ENCODE peak calls at places on chromosomes 12 and 14, in seven cellular contexts. N, S, J, A, F, K and D are unnamed samples. For H3K27me3 and H3K4me1, the result is how much of the 10 kb centered on the place peaks cover.

GRCh38 chr14:100592461-100592871 is 5.2 kb upstream of the BEGAIN start:
- DNase-seq in N (no peak), S (peak), J (no peak), A (no peak), F (no peak), K (no peak), D (no peak)

GRCh38 chr12:108752387-108752786 is 21.1 kb upstream of the CORO1C start:
- DNase-seq in N (no peak), S (peak), J (no peak), A (no peak), F (no peak), K (no peak), D (no peak)

GRCh38 chr12:78853231-78853630 is 11.3 kb upstream of the SYT1 start:
- DNase-seq in N (no peak), S (no peak), J (no peak), A (no peak), F (no peak), K (no peak), D (peak)

GRCh38 chr14:52840916-52841315 is 49.5 kb upstream of the GNPNAT1 start:
- DNase-seq in N (peak), S (no peak), J (no peak), A (no peak), F (no peak), K (no peak), D (peak)

GRCh38 chr12:28027328-28027727 is 54.8 kb upstream of the PTHLH start:
- DNase-seq in N (no peak), S (no peak), J (no peak), A (no peak), F (no peak), K (no peak), D (peak)

GRCh38 chr12:107500310-107500709 is 185.3 kb upstream of the PWP1 start:
- DNase-seq in N (no peak), S (no peak), J (no peak), A (no peak), F (no peak), K (no peak), D (no peak)

GRCh38 chr12:71029302-71029701 is 108.8 kb upstream of the PTPRR start:
- DNase-seq in N (no peak), S (no peak), J (no peak), A (no peak), F (no peak), K (no peak), D (no peak)

GRCh38 chr12:100174506-100174905 is 26.1 kb upstream of the ACTR6 start:
- DNase-seq in N (no peak), S (no peak), J (no peak), A (no peak), F (no peak), K (no peak), D (no peak)

GRCh38 chr14:97387252-97387882 is 590.2 kb downstream of the VRK1 start:
- DNase-seq in N (no peak), S (no peak), J (no peak), A (no peak), F (no peak), K (no peak), D (no peak)

GRCh38 chr14:59061292-59061691 is 127.2 kb upstream of the DAAM1 start:
- DNase-seq in N (no peak), S (no peak), J (no peak), A (no peak), F (no peak), K (no peak), D (peak)

GRCh38 chr12:6646276-6647082 is 753 bp downstream of the ACRBP start:
- DNase-seq in N (no peak), S (peak), J (no peak), A (no peak), F (no peak), K (no peak), D (no peak)

GRCh38 chr14:51006781-51007211 is 62.5 kb upstream of the PYGL start:
- DNase-seq in N (no peak), S (no peak), J (no peak), A (peak), F (no peak), K (no peak), D (peak)

GRCh38 chr14:37116933-37117844 is 55.2 kb downstream of the SLC25A21 start:
- DNase-seq in N (no peak), S (no peak), J (no peak), A (no peak), F (no peak), K (no peak), D (peak)

GRCh38 chr12:18074001-18074400 is 16.0 kb downstream of the RERGL start:
- DNase-seq in N (no peak), S (no peak), J (no peak), A (no peak), F (no peak), K (no peak), D (no peak)

GRCh38 chr14:31582286-31582691 is 21.1 kb downstream of the NUBPL start:
- DNase-seq in N (peak), S (no peak), J (peak), A (peak), F (no peak), K (no peak), D (no peak)

GRCh38 chr12:32548691-32549412 is 130.2 kb upstream of the DNM1L start:
- DNase-seq in N (peak), S (peak), J (no peak), A (no peak), F (no peak), K (no peak), D (peak)

GRCh38 chr14:61561657-61562276 is 133.5 kb upstream of the HIF1A start:
- DNase-seq in N (peak), S (peak), J (no peak), A (no peak), F (peak), K (no peak), D (peak)

GRCh38 chr12:70044170-70044569 is 199.1 kb upstream of the CNOT2 start:
- DNase-seq in N (no peak), S (no peak), J (no peak), A (no peak), F (no peak), K (no peak), D (no peak)

GRCh38 chr14:102909911-102910310 is 12.6 kb upstream of the AMN start:
- DNase-seq in N (no peak), S (no peak), J (no peak), A (no peak), F (no peak), K (no peak), D (no peak)

GRCh38 chr14:76780360-76780759 is 19.1 kb downstream of the VASH1 start:
- DNase-seq in N (no peak), S (no peak), J (no peak), A (no peak), F (no peak), K (no peak), D (no peak)

GRCh38 chr12:46743471-46743870 is 82.3 kb downstream of the SLC38A4 start:
- DNase-seq in N (no peak), S (no peak), J (no peak), A (no peak), F (no peak), K (no peak), D (no peak)

GRCh38 chr14:69260979-69261605 is 1.1 kb downstream of the GALNT16 start:
- DNase-seq in N (peak), S (peak), J (peak), A (peak), F (peak), K (peak), D (peak)

GRCh38 chr12:23950011-23950774 is 723 bp upstream of the SOX5 start:
- DNase-seq in N (peak), S (peak), J (peak), A (peak), F (no peak), K (no peak), D (peak)

GRCh38 chr12:53999596-54000104 is 311 bp upstream of the HOXC9 start:
- DNase-seq in N (peak), S (peak), J (no peak), A (no peak), F (no peak), K (no peak), D (peak)

GRCh38 chr12:53998174-53998899 is 1.6 kb upstream of the HOXC9 start:
- DNase-seq in N (no peak), S (no peak), J (no peak), A (no peak), F (no peak), K (no peak), D (no peak)

GRCh38 chr12:54000105-54000773 is at the start of gene HOXC9:
- DNase-seq in N (no peak), S (peak), J (no peak), A (no peak), F (no peak), K (no peak), D (peak)

GRCh38 chr12:54000774-54001114 is 783 bp downstream of the HOXC9 start:
- DNase-seq in N (no peak), S (no peak), J (no peak), A (no peak), F (no peak), K (no peak), D (no peak)

DNA sequence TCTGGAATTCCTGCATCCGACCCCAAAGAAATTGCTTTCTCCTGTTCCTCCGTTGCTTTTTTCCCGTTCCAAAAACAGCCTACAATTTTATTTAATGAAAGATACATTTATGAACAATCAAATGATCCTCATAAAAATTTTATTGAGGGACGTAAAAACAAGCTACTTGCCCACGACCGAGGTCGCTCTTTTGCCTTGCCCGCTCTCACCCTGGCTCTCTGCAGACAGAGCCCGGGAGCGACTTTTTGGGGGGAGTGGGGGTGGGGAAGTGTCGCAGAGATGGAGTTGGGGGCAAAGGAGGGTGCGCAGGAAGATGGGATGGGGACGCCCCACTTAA is 1.1 kb upstream of the HOXC9 start:
- DNase-seq in N (no peak), S (no peak), J (no peak), A (no peak), F (no peak), K (no peak), D (no peak)
- H3K27me3 ChIP-seq in N (under half), S (half or more), J (half or more), A (half or more), F (half or more), K (under half), D (under half)

DNA sequence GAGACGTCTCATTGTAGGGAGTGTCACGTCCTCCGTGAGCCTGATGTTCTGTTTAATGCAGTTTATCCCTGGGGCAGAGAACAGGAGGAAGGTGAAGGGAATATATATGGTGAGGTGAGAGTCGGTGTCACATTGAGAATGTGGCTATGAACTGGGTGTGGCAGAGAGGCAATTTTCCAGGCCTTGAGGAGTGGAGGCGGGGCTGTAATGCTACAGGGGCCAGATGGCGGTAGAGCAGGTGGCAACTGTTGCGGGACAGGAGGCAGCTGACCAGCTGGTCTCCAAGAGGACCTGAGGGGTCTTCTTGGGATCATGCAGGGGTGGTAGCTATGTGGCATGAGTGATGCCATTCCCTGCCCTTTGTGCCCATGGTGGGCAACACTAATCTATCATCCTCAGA is 59.6 kb downstream of the CACNA1C start:
- DNase-seq in N (no peak), S (no peak), J (no peak), A (no peak), F (no peak), K (no peak), D (no peak)
- H3K4me1 ChIP-seq in N (under half), S (under half), J (under half), A (under half), F (half or more), K (under half), D (under half)

GRCh38 chr12:126860210-126860609 is 1406.8 kb upstream of the TMEM132C start:
- DNase-seq in N (no peak), S (no peak), J (no peak), A (no peak), F (no peak), K (no peak), D (no peak)
- H3K27ac ChIP-seq in N (no peak), S (no peak), J (no peak), A (no peak), F (no peak), K (no peak), D (no peak)

GRCh38 chr12:57741413-57741789 is 2.9 kb upstream of the AGAP2 start:
- DNase-seq in N (no peak), S (no peak), J (no peak), A (no peak), F (no peak), K (no peak), D (no peak)

GRCh38 chr12:57739914-57740538 is 1.5 kb upstream of the AGAP2 start:
- DNase-seq in N (no peak), S (no peak), J (peak), A (no peak), F (no peak), K (no peak), D (no peak)

GRCh38 chr12:57738661-57739237 is at the start of gene AGAP2:
- DNase-seq in N (peak), S (peak), J (peak), A (no peak), F (no peak), K (no peak), D (peak)

GRCh38 chr12:57739387-57739786 is 845 bp upstream of the AGAP2 start:
- DNase-seq in N (no peak), S (no peak), J (peak), A (no peak), F (no peak), K (no peak), D (no peak)

GRCh38 chr12:57740656-57741412 is 2.3 kb upstream of the AGAP2 start:
- DNase-seq in N (no peak), S (no peak), J (no peak), A (no peak), F (no peak), K (peak), D (peak)
- H3K27me3 ChIP-seq in N (under half), S (half or more), J (half or more), A (under half), F (half or more), K (under half), D (half or more)

GRCh38 chr12:47770086-47770726 is 2.8 kb upstream of the SLC48A1 start:
- DNase-seq in N (no peak), S (no peak), J (no peak), A (no peak), F (no peak), K (no peak), D (no peak)
- H3K4me1 ChIP-seq in N (under half), S (under half), J (under half), A (under half), F (half or more), K (under half), D (under half)

GRCh38 chr12:53997324-53998173 is 2.4 kb upstream of the HOXC9 start:
- DNase-seq in N (no peak), S (no peak), J (no peak), A (no peak), F (no peak), K (no peak), D (no peak)
- H3K27ac ChIP-seq in N (no peak), S (no peak), J (no peak), A (no peak), F (no peak), K (no peak), D (no peak)

GRCh38 chr12:88951860-88952483 is 371.7 kb upstream of the KITLG start:
- DNase-seq in N (no peak), S (peak), J (peak), A (peak), F (no peak), K (no peak), D (no peak)
- H3K27me3 ChIP-seq in N (under half), S (half or more), J (under half), A (under half), F (under half), K (under half), D (under half)